ENCODE peak calls at places on chromosomes 6 and 20, in seven cellular contexts. One of them, this sample, is unnamed.
A peak's percentile ranks its signal among the peaks of the same experiment; 100 is the strongest.

GRCh38 chr6:43772571-43773049 is 2.6 kb downstream of the VEGFA start:
- DNase-seq in IMR-90: no peak
- DNase-seq in dorsolateral prefrontal cortex: no peak
- DNase-seq in fibroblast of lung: peak; percentile 22
- DNase-seq in tibial nerve: no peak
- DNase-seq in body of pancreas: peak; percentile 61
- DNase-seq in LNCaP clone FGC: no peak
- DNase-seq in this sample: peak; percentile 47

GRCh38 chr20:19207541-19207940 is 4.9 kb upstream of the SLC24A3 start:
- DNase-seq in IMR-90: no peak
- DNase-seq in dorsolateral prefrontal cortex: no peak
- DNase-seq in fibroblast of lung: no peak
- DNase-seq in tibial nerve: no peak
- DNase-seq in body of pancreas: no peak
- DNase-seq in LNCaP clone FGC: no peak
- DNase-seq in this sample: no peak

GRCh38 chr20:10609276-10609675 is 64.5 kb downstream of the JAG1 start:
- DNase-seq in IMR-90: peak; percentile 86
- DNase-seq in dorsolateral prefrontal cortex: no peak
- DNase-seq in fibroblast of lung: peak; percentile 75
- DNase-seq in tibial nerve: peak; percentile 66
- DNase-seq in body of pancreas: peak; percentile 49
- DNase-seq in LNCaP clone FGC: no peak
- DNase-seq in this sample: peak; percentile 72

GRCh38 chr6:7085911-7086310 is 21.9 kb upstream of the RREB1 start:
- DNase-seq in IMR-90: no peak
- DNase-seq in dorsolateral prefrontal cortex: no peak
- DNase-seq in fibroblast of lung: peak; percentile 3
- DNase-seq in tibial nerve: no peak
- DNase-seq in body of pancreas: peak; percentile 43
- DNase-seq in LNCaP clone FGC: no peak
- DNase-seq in this sample: no peak

GRCh38 chr6:169841251-169841650 is 89.8 kb downstream of the ERMARD start:
- DNase-seq in IMR-90: no peak
- DNase-seq in dorsolateral prefrontal cortex: no peak
- DNase-seq in fibroblast of lung: no peak
- DNase-seq in tibial nerve: no peak
- DNase-seq in body of pancreas: no peak
- DNase-seq in LNCaP clone FGC: no peak
- DNase-seq in this sample: no peak

GRCh38 chr20:13009682-13010406 is 1.1 kb downstream of the SPTLC3 start:
- DNase-seq in IMR-90: peak; percentile 96
- DNase-seq in dorsolateral prefrontal cortex: no peak
- DNase-seq in fibroblast of lung: peak; percentile 97
- DNase-seq in tibial nerve: no peak
- DNase-seq in body of pancreas: peak; percentile 81
- DNase-seq in LNCaP clone FGC: peak; percentile 65
- DNase-seq in this sample: peak; percentile 94

GRCh38 chr6:3449750-3450305 is 7.0 kb downstream of the SLC22A23 start:
- DNase-seq in IMR-90: no peak
- DNase-seq in dorsolateral prefrontal cortex: no peak
- DNase-seq in fibroblast of lung: no peak
- DNase-seq in tibial nerve: no peak
- DNase-seq in body of pancreas: no peak
- DNase-seq in LNCaP clone FGC: no peak
- DNase-seq in this sample: no peak

GRCh38 chr6:130713144-130713543 is 114.1 kb upstream of the SMLR1 start:
- DNase-seq in IMR-90: no peak
- DNase-seq in dorsolateral prefrontal cortex: no peak
- DNase-seq in fibroblast of lung: no peak
- DNase-seq in tibial nerve: no peak
- DNase-seq in body of pancreas: no peak
- DNase-seq in LNCaP clone FGC: no peak
- DNase-seq in this sample: no peak

GRCh38 chr6:17138033-17138432 is 36.2 kb downstream of the STMND1 start:
- DNase-seq in IMR-90: no peak
- DNase-seq in dorsolateral prefrontal cortex: no peak
- DNase-seq in fibroblast of lung: no peak
- DNase-seq in tibial nerve: no peak
- DNase-seq in body of pancreas: no peak
- DNase-seq in LNCaP clone FGC: no peak
- DNase-seq in this sample: no peak

GRCh38 chr20:24589845-24590192 is 120.4 kb downstream of the SYNDIG1 start:
- DNase-seq in IMR-90: no peak
- DNase-seq in dorsolateral prefrontal cortex: no peak
- DNase-seq in fibroblast of lung: no peak
- DNase-seq in tibial nerve: no peak
- DNase-seq in body of pancreas: no peak
- DNase-seq in LNCaP clone FGC: no peak
- DNase-seq in this sample: no peak

GRCh38 chr6:1527098-1527497 is 82.6 kb upstream of the FOXC1 start:
- DNase-seq in IMR-90: peak; percentile 58
- DNase-seq in dorsolateral prefrontal cortex: peak; percentile 53
- DNase-seq in fibroblast of lung: peak; percentile 64
- DNase-seq in tibial nerve: peak; percentile 61
- DNase-seq in body of pancreas: no peak
- DNase-seq in LNCaP clone FGC: no peak
- DNase-seq in this sample: peak; percentile 37

GRCh38 chr6:121055572-121056163 is 278.6 kb downstream of the TBC1D32 start:
- DNase-seq in IMR-90: peak; percentile 52
- DNase-seq in dorsolateral prefrontal cortex: no peak
- DNase-seq in fibroblast of lung: peak; percentile 26
- DNase-seq in tibial nerve: no peak
- DNase-seq in body of pancreas: no peak
- DNase-seq in LNCaP clone FGC: peak; percentile 18
- DNase-seq in this sample: peak; percentile 61

GRCh38 chr20:36349384-36350170 is 43.4 kb downstream of the DLGAP4 start:
- DNase-seq in IMR-90: no peak
- DNase-seq in dorsolateral prefrontal cortex: no peak
- DNase-seq in fibroblast of lung: no peak
- DNase-seq in tibial nerve: no peak
- DNase-seq in body of pancreas: no peak
- DNase-seq in LNCaP clone FGC: no peak
- DNase-seq in this sample: no peak

DNA sequence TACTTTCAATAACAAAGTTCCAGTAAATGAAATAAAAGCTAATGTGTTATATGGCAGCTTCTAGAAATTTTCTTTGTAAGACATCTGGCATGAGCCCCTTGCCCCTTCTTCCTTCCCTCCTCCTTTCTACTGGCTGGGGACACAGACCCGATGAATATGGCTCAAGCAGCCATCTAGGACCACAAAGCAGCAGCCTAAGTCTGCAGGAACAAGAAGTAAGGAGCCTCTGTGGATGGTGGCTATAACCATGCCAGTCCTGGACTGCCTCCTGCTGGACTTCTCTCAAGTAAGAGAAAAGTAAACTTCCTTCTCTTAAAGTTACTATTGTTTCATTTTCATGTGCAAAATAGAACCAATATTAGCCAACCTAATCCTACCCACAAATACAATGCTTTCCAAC is 114.9 kb upstream of the DST start:
- DNase-seq in IMR-90: peak; percentile 71
- DNase-seq in dorsolateral prefrontal cortex: no peak
- DNase-seq in fibroblast of lung: peak; percentile 58
- DNase-seq in tibial nerve: no peak
- DNase-seq in body of pancreas: peak; percentile 68
- DNase-seq in LNCaP clone FGC: peak; percentile 43
- DNase-seq in this sample: peak; percentile 69
- TF ChIP-seq CTCF in IMR-90: peak; percentile 58
- TF ChIP-seq CTCF in dorsolateral prefrontal cortex: no peak
- TF ChIP-seq CTCF in fibroblast of lung: peak; percentile 67
- TF ChIP-seq CTCF in tibial nerve: no peak
- TF ChIP-seq CTCF in body of pancreas: peak; percentile 64
- TF ChIP-seq CTCF in LNCaP clone FGC: peak; percentile 67
- TF ChIP-seq CTCF in this sample: peak; percentile 62

GRCh38 chr6:158977373-158977772 is 22.6 kb downstream of the RSPH3 start:
- DNase-seq in IMR-90: no peak
- DNase-seq in dorsolateral prefrontal cortex: no peak
- DNase-seq in fibroblast of lung: no peak
- DNase-seq in tibial nerve: no peak
- DNase-seq in body of pancreas: no peak
- DNase-seq in LNCaP clone FGC: no peak
- DNase-seq in this sample: no peak

GRCh38 chr6:158970640-158971291 is 29.2 kb downstream of the RSPH3 start:
- DNase-seq in IMR-90: no peak
- DNase-seq in dorsolateral prefrontal cortex: no peak
- DNase-seq in fibroblast of lung: no peak
- DNase-seq in tibial nerve: no peak
- DNase-seq in body of pancreas: no peak
- DNase-seq in LNCaP clone FGC: no peak
- DNase-seq in this sample: no peak

GRCh38 chr6:158969148-158969547 is 30.9 kb downstream of the RSPH3 start:
- DNase-seq in IMR-90: no peak
- DNase-seq in dorsolateral prefrontal cortex: no peak
- DNase-seq in fibroblast of lung: no peak
- DNase-seq in tibial nerve: no peak
- DNase-seq in body of pancreas: no peak
- DNase-seq in LNCaP clone FGC: no peak
- DNase-seq in this sample: no peak

DNA sequence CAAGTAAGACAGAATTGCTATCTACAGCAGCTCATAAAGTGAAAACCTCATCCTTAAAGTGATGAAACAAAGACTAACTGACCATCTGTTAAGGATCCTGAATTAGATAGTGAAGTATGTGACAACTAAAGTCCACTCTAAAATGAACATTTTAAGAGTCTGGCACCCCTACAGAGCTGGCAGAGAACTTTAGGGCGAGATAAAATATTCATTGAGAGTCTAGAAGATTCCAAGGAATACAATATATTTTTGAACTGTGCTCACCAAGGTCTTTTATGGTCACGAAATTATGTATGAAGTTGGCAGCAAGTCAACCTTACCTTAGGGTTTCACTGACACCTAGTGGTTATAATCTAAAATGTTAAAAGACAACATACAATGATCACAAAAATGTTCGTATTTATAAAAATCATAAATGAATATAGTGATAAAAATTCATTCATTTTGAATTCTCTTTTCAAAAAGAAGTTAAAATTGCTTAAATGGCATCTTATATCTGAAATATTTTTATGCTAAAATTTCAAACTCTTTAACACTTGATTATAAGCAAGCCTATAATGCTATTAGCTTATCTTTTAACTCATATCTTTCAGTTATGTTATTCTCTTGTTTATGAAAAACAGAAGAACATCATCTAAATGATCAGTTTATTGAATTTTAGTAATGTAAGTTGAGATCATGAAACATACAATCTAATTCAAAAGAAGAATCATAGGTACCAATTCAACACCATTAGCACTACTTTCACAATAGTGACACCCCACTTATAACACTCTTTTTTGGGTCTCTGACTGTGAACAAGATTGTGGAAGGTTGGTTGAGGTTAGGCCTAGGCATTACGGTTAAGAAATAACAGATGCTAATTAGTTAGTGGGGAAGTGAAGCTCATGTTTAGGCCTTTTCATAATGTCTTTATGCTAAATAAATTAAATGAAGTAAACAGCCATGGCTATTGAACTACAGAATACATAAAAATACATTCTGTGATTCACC is 27.5 kb downstream of the RSPH3 start:
- DNase-seq in IMR-90: peak; percentile 69
- DNase-seq in dorsolateral prefrontal cortex: no peak
- DNase-seq in fibroblast of lung: peak; percentile 43
- DNase-seq in tibial nerve: no peak
- DNase-seq in body of pancreas: no peak
- DNase-seq in LNCaP clone FGC: peak; percentile 15
- DNase-seq in this sample: peak; percentile 75
- TF ChIP-seq CTCF in IMR-90: peak; percentile 71
- TF ChIP-seq CTCF in dorsolateral prefrontal cortex: peak; percentile 65
- TF ChIP-seq CTCF in fibroblast of lung: peak; percentile 30
- TF ChIP-seq CTCF in tibial nerve: peak; percentile 43
- TF ChIP-seq CTCF in body of pancreas: peak; percentile 78
- TF ChIP-seq CTCF in LNCaP clone FGC: no peak
- TF ChIP-seq CTCF in this sample: peak; percentile 44

DNA sequence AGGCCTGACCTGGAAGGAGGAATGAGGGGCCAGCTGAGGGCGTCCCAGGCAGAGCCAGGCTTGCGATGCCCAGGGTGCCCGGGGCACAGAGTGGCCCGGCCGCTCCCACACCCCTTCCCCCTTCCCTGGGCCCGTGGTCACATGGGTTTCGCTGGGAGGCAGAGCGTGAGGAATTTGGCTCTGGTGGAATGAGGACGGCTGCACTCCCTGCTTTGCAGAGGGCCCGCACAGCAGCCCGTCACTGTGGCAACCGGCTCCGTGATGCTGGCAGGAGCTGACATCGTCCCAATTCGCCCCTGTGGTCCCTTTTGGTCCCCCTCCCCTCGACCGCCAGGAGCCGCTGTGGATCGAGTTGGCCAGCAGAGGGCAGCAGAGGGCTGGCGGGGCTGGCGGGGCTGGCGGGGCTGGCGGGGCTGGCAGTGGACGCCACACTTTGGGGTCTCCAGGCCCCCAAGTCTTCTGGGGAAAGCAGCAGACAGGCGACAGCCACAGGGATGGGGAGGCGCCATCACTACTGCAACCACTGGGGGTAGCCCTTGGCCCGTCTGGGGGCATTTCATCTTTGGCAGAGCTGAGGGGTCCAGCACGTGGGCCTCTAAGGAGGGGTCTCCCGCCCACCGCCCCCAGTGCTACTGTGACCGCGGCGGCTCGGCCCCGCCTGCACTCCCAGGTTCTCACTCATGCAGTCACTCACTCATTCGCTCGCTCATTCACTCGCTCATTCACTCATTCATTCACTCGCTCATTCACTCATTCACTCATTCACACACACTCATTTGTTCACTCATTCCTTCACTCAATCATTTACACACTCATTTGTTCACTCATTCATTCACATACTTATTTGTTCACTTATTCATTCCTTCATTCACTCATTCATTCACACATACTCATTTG is 49.7 kb upstream of the BHLHE23 start:
- DNase-seq in IMR-90: no peak
- DNase-seq in dorsolateral prefrontal cortex: no peak
- DNase-seq in fibroblast of lung: peak; percentile 6
- DNase-seq in tibial nerve: no peak
- DNase-seq in body of pancreas: peak; percentile 9
- DNase-seq in LNCaP clone FGC: peak; percentile 35
- DNase-seq in this sample: no peak
- TF ChIP-seq CTCF in IMR-90: peak; percentile 65
- TF ChIP-seq CTCF in dorsolateral prefrontal cortex: peak; percentile 92
- TF ChIP-seq CTCF in fibroblast of lung: peak; percentile 49
- TF ChIP-seq CTCF in tibial nerve: peak; percentile 79
- TF ChIP-seq CTCF in body of pancreas: peak; percentile 69
- TF ChIP-seq CTCF in LNCaP clone FGC: peak; percentile 89
- TF ChIP-seq CTCF in this sample: peak; percentile 72

DNA sequence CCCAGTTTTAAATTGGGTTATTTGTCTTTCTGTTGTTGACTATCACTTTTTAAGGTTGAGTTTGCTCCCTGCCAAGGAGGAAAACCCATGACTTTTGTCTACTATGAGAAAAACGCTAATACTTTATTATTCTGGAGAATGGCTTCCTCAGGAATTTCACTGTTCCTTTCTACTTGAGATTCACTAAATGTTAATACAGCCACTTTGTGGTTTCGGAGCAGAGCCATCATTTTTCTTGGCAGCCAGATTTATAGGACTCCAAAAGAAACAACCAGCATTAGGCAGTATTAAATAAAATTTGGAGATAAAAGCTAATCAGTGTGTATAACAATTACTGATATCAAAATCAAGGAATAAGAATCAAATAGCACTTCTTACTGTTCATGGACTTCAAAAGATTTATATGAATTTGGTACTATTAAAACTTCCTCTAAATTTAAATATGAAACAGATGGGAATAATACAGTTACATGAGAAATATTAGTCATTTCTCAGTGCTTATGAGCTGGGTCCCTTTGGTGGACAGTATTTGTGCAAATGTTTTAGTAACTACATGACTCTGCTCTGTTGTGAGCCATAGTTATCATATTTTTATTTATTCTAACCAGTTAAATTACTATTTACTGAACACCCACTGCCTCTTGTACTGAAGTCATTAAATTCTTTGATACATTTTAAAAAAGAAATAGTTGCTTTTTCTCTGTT is 64.1 kb upstream of the FBXO30 start:
- DNase-seq in IMR-90: no peak
- DNase-seq in dorsolateral prefrontal cortex: no peak
- DNase-seq in fibroblast of lung: peak; percentile 54
- DNase-seq in tibial nerve: no peak
- DNase-seq in body of pancreas: no peak
- DNase-seq in LNCaP clone FGC: no peak
- DNase-seq in this sample: no peak
- TF ChIP-seq CTCF in IMR-90: no peak
- TF ChIP-seq CTCF in dorsolateral prefrontal cortex: no peak
- TF ChIP-seq CTCF in fibroblast of lung: no peak
- TF ChIP-seq CTCF in tibial nerve: no peak
- TF ChIP-seq CTCF in body of pancreas: no peak
- TF ChIP-seq CTCF in LNCaP clone FGC: no peak
- TF ChIP-seq CTCF in this sample: no peak